ENCODE peak calls at places on chromosomes 4 and X, in eight cellular contexts. One of them, this sample, is unnamed.

GRCh38 chr4:112704991-112705845 is 68.3 kb downstream of the LARP7 start:
- DNase-seq in H1: peak; percentile 58
- DNase-seq in sigmoid colon: peak; percentile 78
- DNase-seq in transverse colon: peak; percentile 13
- DNase-seq in stomach: peak; percentile 39
- DNase-seq in upper lobe of left lung: peak; percentile 76
- DNase-seq in esophagus muscularis mucosa: peak; percentile 87
- DNase-seq in HepG2: peak; percentile 8
- DNase-seq in this sample: peak; percentile 65

GRCh38 chr4:151004222-151004621 is 10.9 kb downstream of the LRBA start:
- DNase-seq in H1: no peak
- DNase-seq in sigmoid colon: no peak
- DNase-seq in transverse colon: no peak
- DNase-seq in stomach: no peak
- DNase-seq in upper lobe of left lung: no peak
- DNase-seq in esophagus muscularis mucosa: no peak
- DNase-seq in HepG2: no peak
- DNase-seq in this sample: no peak

GRCh38 chr4:11485926-11486325 is 57.2 kb upstream of the HS3ST1 start:
- DNase-seq in H1: no peak
- DNase-seq in sigmoid colon: no peak
- DNase-seq in transverse colon: no peak
- DNase-seq in stomach: no peak
- DNase-seq in upper lobe of left lung: no peak
- DNase-seq in esophagus muscularis mucosa: no peak
- DNase-seq in HepG2: no peak
- DNase-seq in this sample: no peak

GRCh38 chr4:104093247-104093646 is 373.5 kb upstream of the TACR3 start:
- DNase-seq in H1: no peak
- DNase-seq in sigmoid colon: no peak
- DNase-seq in transverse colon: no peak
- DNase-seq in stomach: no peak
- DNase-seq in upper lobe of left lung: no peak
- DNase-seq in esophagus muscularis mucosa: no peak
- DNase-seq in HepG2: no peak
- DNase-seq in this sample: no peak

GRCh38 chr4:7286170-7286569 is 93.8 kb downstream of the SORCS2 start:
- DNase-seq in H1: no peak
- DNase-seq in sigmoid colon: no peak
- DNase-seq in transverse colon: no peak
- DNase-seq in stomach: no peak
- DNase-seq in upper lobe of left lung: no peak
- DNase-seq in esophagus muscularis mucosa: no peak
- DNase-seq in HepG2: no peak
- DNase-seq in this sample: no peak

GRCh38 chrX:10174810-10175209 is 18.0 kb downstream of the CLCN4 start:
- DNase-seq in H1: no peak
- DNase-seq in sigmoid colon: no peak
- DNase-seq in transverse colon: no peak
- DNase-seq in stomach: no peak
- DNase-seq in upper lobe of left lung: no peak
- DNase-seq in esophagus muscularis mucosa: no peak
- DNase-seq in HepG2: no peak
- DNase-seq in this sample: no peak

GRCh38 chrX:40420899-40421729 is 159.7 kb upstream of the ATP6AP2 start:
- DNase-seq in H1: no peak
- DNase-seq in sigmoid colon: no peak
- DNase-seq in transverse colon: no peak
- DNase-seq in stomach: no peak
- DNase-seq in upper lobe of left lung: no peak
- DNase-seq in esophagus muscularis mucosa: no peak
- DNase-seq in HepG2: peak; percentile 13
- DNase-seq in this sample: no peak

GRCh38 chrX:67612231-67612630 is 68.4 kb downstream of the AR start:
- DNase-seq in H1: no peak
- DNase-seq in sigmoid colon: no peak
- DNase-seq in transverse colon: no peak
- DNase-seq in stomach: no peak
- DNase-seq in upper lobe of left lung: no peak
- DNase-seq in esophagus muscularis mucosa: no peak
- DNase-seq in HepG2: no peak
- DNase-seq in this sample: no peak

GRCh38 chr4:47703964-47704363 is 133.9 kb downstream of the CORIN start:
- DNase-seq in H1: no peak
- DNase-seq in sigmoid colon: no peak
- DNase-seq in transverse colon: no peak
- DNase-seq in stomach: no peak
- DNase-seq in upper lobe of left lung: no peak
- DNase-seq in esophagus muscularis mucosa: no peak
- DNase-seq in HepG2: no peak
- DNase-seq in this sample: no peak

GRCh38 chr4:3268395-3269104 is 19.6 kb downstream of the MSANTD1 start:
- DNase-seq in H1: peak; percentile 47
- DNase-seq in sigmoid colon: peak; percentile 60
- DNase-seq in transverse colon: no peak
- DNase-seq in stomach: peak; percentile 21
- DNase-seq in upper lobe of left lung: peak; percentile 59
- DNase-seq in esophagus muscularis mucosa: no peak
- DNase-seq in HepG2: no peak
- DNase-seq in this sample: peak; percentile 69

GRCh38 chr4:121324331-121324730 is 56.5 kb downstream of the QRFPR start:
- DNase-seq in H1: no peak
- DNase-seq in sigmoid colon: no peak
- DNase-seq in transverse colon: no peak
- DNase-seq in stomach: no peak
- DNase-seq in upper lobe of left lung: no peak
- DNase-seq in esophagus muscularis mucosa: no peak
- DNase-seq in HepG2: no peak
- DNase-seq in this sample: no peak

GRCh38 chrX:110691446-110691845 is 104.2 kb downstream of the CHRDL1 start:
- DNase-seq in H1: no peak
- DNase-seq in sigmoid colon: no peak
- DNase-seq in transverse colon: no peak
- DNase-seq in stomach: no peak
- DNase-seq in upper lobe of left lung: no peak
- DNase-seq in esophagus muscularis mucosa: no peak
- DNase-seq in HepG2: no peak
- DNase-seq in this sample: no peak

GRCh38 chrX:8341814-8342590 is 122.6 kb upstream of the VCX3B start:
- DNase-seq in H1: no peak
- DNase-seq in sigmoid colon: no peak
- DNase-seq in transverse colon: no peak
- DNase-seq in stomach: no peak
- DNase-seq in upper lobe of left lung: no peak
- DNase-seq in esophagus muscularis mucosa: no peak
- DNase-seq in HepG2: no peak
- DNase-seq in this sample: no peak

GRCh38 chr4:174522183-174523002 is at the start of gene HPGD:
- DNase-seq in H1: peak; percentile 67
- DNase-seq in sigmoid colon: peak; percentile 82
- DNase-seq in transverse colon: peak; percentile 81
- DNase-seq in stomach: peak; percentile 75
- DNase-seq in upper lobe of left lung: peak; percentile 94
- DNase-seq in esophagus muscularis mucosa: peak; percentile 93
- DNase-seq in HepG2: no peak
- DNase-seq in this sample: peak; percentile 90

GRCh38 chr4:101855239-101855638 is 64.7 kb downstream of the BANK1 start:
- DNase-seq in H1: no peak
- DNase-seq in sigmoid colon: no peak
- DNase-seq in transverse colon: no peak
- DNase-seq in stomach: no peak
- DNase-seq in upper lobe of left lung: no peak
- DNase-seq in esophagus muscularis mucosa: no peak
- DNase-seq in HepG2: no peak
- DNase-seq in this sample: no peak

GRCh38 chr4:89300490-89300889 is 7.1 kb downstream of the GPRIN3 start:
- DNase-seq in H1: no peak
- DNase-seq in sigmoid colon: no peak
- DNase-seq in transverse colon: no peak
- DNase-seq in stomach: no peak
- DNase-seq in upper lobe of left lung: no peak
- DNase-seq in esophagus muscularis mucosa: no peak
- DNase-seq in HepG2: no peak
- DNase-seq in this sample: no peak

GRCh38 chr4:139901516-139902327 is 236.1 kb downstream of the MGST2 start:
- DNase-seq in H1: no peak
- DNase-seq in sigmoid colon: no peak
- DNase-seq in transverse colon: no peak
- DNase-seq in stomach: no peak
- DNase-seq in upper lobe of left lung: no peak
- DNase-seq in esophagus muscularis mucosa: no peak
- DNase-seq in HepG2: no peak
- DNase-seq in this sample: no peak

GRCh38 chrX:134502686-134503085 is 42.7 kb downstream of the HPRT1 start:
- DNase-seq in H1: no peak
- DNase-seq in sigmoid colon: no peak
- DNase-seq in transverse colon: no peak
- DNase-seq in stomach: no peak
- DNase-seq in upper lobe of left lung: no peak
- DNase-seq in esophagus muscularis mucosa: no peak
- DNase-seq in HepG2: no peak
- DNase-seq in this sample: no peak

GRCh38 chr4:187071896-187072295 is 348.2 kb upstream of the FAT1 start:
- DNase-seq in H1: no peak
- DNase-seq in sigmoid colon: no peak
- DNase-seq in transverse colon: no peak
- DNase-seq in stomach: no peak
- DNase-seq in upper lobe of left lung: no peak
- DNase-seq in esophagus muscularis mucosa: no peak
- DNase-seq in HepG2: no peak
- DNase-seq in this sample: no peak

GRCh38 chr4:169254546-169254983 is 16.2 kb downstream of the SH3RF1 start:
- DNase-seq in H1: no peak
- DNase-seq in sigmoid colon: no peak
- DNase-seq in transverse colon: no peak
- DNase-seq in stomach: no peak
- DNase-seq in upper lobe of left lung: no peak
- DNase-seq in esophagus muscularis mucosa: no peak
- DNase-seq in HepG2: peak; percentile 67
- DNase-seq in this sample: no peak

GRCh38 chr4:1290165-1290977 is 680 bp downstream of the MAEA start:
- DNase-seq in H1: no peak
- DNase-seq in sigmoid colon: no peak
- DNase-seq in transverse colon: peak; percentile 56
- DNase-seq in stomach: peak; percentile 64
- DNase-seq in upper lobe of left lung: no peak
- DNase-seq in esophagus muscularis mucosa: no peak
- DNase-seq in HepG2: no peak
- DNase-seq in this sample: no peak

GRCh38 chr4:73376962-73377361 is 27.1 kb upstream of the ALB start:
- DNase-seq in H1: no peak
- DNase-seq in sigmoid colon: no peak
- DNase-seq in transverse colon: no peak
- DNase-seq in stomach: no peak
- DNase-seq in upper lobe of left lung: no peak
- DNase-seq in esophagus muscularis mucosa: no peak
- DNase-seq in HepG2: no peak
- DNase-seq in this sample: no peak

GRCh38 chr4:100494166-100494565 is 23.7 kb downstream of the EMCN start:
- DNase-seq in H1: no peak
- DNase-seq in sigmoid colon: no peak
- DNase-seq in transverse colon: no peak
- DNase-seq in stomach: no peak
- DNase-seq in upper lobe of left lung: no peak
- DNase-seq in esophagus muscularis mucosa: no peak
- DNase-seq in HepG2: no peak
- DNase-seq in this sample: no peak

GRCh38 chr4:61770456-61770855 is 570.3 kb downstream of the ADGRL3 start:
- DNase-seq in H1: no peak
- DNase-seq in sigmoid colon: no peak
- DNase-seq in transverse colon: no peak
- DNase-seq in stomach: no peak
- DNase-seq in upper lobe of left lung: no peak
- DNase-seq in esophagus muscularis mucosa: no peak
- DNase-seq in HepG2: no peak
- DNase-seq in this sample: no peak
- TF ChIP-seq EP300 in H1: no peak
- TF ChIP-seq EP300 in sigmoid colon: no peak
- TF ChIP-seq EP300 in transverse colon: no peak
- TF ChIP-seq EP300 in stomach: no peak
- TF ChIP-seq EP300 in upper lobe of left lung: no peak
- TF ChIP-seq EP300 in esophagus muscularis mucosa: no peak
- TF ChIP-seq EP300 in HepG2: no peak
- TF ChIP-seq EP300 in this sample: no peak

GRCh38 chr4:173073939-173074500 is 94.6 kb upstream of the GALNT7 start:
- DNase-seq in H1: no peak
- DNase-seq in sigmoid colon: no peak
- DNase-seq in transverse colon: no peak
- DNase-seq in stomach: no peak
- DNase-seq in upper lobe of left lung: no peak
- DNase-seq in esophagus muscularis mucosa: no peak
- DNase-seq in HepG2: no peak
- DNase-seq in this sample: no peak
- TF ChIP-seq POLR2AphosphoS5 in H1: no peak
- TF ChIP-seq POLR2AphosphoS5 in sigmoid colon: no peak
- TF ChIP-seq POLR2AphosphoS5 in transverse colon: no peak
- TF ChIP-seq POLR2AphosphoS5 in stomach: no peak
- TF ChIP-seq POLR2AphosphoS5 in upper lobe of left lung: no peak
- TF ChIP-seq POLR2AphosphoS5 in esophagus muscularis mucosa: no peak
- TF ChIP-seq POLR2AphosphoS5 in HepG2: no peak
- TF ChIP-seq POLR2AphosphoS5 in this sample: no peak

DNA sequence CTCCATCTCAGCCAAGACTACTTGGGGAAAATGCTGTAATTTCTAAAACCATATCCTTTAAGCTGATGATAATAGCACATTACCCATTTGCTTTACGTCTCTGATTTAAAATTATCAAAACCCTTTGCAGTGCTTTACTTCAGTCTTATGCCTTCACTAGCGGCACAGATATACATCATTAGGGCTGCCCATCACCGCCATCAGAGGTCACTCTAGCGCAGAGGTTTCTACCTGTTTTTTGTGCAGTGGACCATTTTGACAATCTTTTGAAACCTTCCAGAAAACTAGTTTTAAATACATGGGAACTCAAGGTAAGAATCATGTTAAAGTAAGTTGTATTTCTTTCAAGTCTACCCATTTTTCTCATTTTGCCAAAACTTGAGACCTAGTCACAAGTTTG is 592.5 kb downstream of the PPARGC1A start:
- DNase-seq in H1: no peak
- DNase-seq in sigmoid colon: no peak
- DNase-seq in transverse colon: no peak
- DNase-seq in stomach: no peak
- DNase-seq in upper lobe of left lung: no peak
- DNase-seq in esophagus muscularis mucosa: no peak
- DNase-seq in HepG2: no peak
- DNase-seq in this sample: no peak
- TF ChIP-seq EP300 in H1: no peak
- TF ChIP-seq EP300 in sigmoid colon: no peak
- TF ChIP-seq EP300 in transverse colon: no peak
- TF ChIP-seq EP300 in stomach: no peak
- TF ChIP-seq EP300 in upper lobe of left lung: no peak
- TF ChIP-seq EP300 in esophagus muscularis mucosa: no peak
- TF ChIP-seq EP300 in HepG2: no peak
- TF ChIP-seq EP300 in this sample: no peak

DNA sequence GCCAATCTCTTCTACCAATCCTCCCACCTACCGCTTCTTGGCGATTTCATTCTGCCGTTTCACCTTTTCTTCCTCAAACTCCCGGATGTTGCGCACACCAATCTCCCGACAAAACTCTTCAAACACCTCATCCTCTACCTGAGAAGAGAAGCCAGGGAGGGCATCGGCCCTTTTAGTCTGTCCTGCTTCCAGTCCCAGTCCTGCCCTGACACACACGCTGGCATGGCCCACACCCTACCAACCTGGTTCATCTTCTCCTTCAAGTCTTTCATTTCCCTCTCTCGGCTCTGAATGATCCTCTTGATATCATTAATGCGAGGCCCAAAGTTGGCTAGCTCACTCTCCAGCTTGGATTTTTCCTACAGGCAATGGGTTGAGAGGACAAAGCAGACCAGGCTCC is 18.9 kb downstream of the SMC1A start:
- DNase-seq in H1: no peak
- DNase-seq in sigmoid colon: no peak
- DNase-seq in transverse colon: no peak
- DNase-seq in stomach: no peak
- DNase-seq in upper lobe of left lung: no peak
- DNase-seq in esophagus muscularis mucosa: no peak
- DNase-seq in HepG2: no peak
- DNase-seq in this sample: no peak
- TF ChIP-seq POLR2AphosphoS5 in H1: no peak
- TF ChIP-seq POLR2AphosphoS5 in sigmoid colon: no peak
- TF ChIP-seq POLR2AphosphoS5 in transverse colon: no peak
- TF ChIP-seq POLR2AphosphoS5 in stomach: no peak
- TF ChIP-seq POLR2AphosphoS5 in upper lobe of left lung: no peak
- TF ChIP-seq POLR2AphosphoS5 in esophagus muscularis mucosa: no peak
- TF ChIP-seq POLR2AphosphoS5 in HepG2: no peak
- TF ChIP-seq POLR2AphosphoS5 in this sample: no peak